ENCODE peak calls at places on chromosomes 12 and 14, in four cellular contexts. D, F, Y and Q are unnamed samples. For H3K4me1, the result is how much of the 10 kb centered on the place peaks cover.

GRCh38 chr12:110684322-110684836 is 4.5 kb downstream of the HVCN1 start:
- DNase-seq in F (no peak), Y (no peak), D (no peak), Q (no peak)

GRCh38 chr12:26121841-26122680 is 2.8 kb downstream of the BHLHE41 start:
- DNase-seq in F (no peak), D (no peak), Y (no peak), Q (peak)

GRCh38 chr14:54697806-54698205 is 130.9 kb downstream of the SAMD4A start:
- DNase-seq in D (no peak), Y (no peak), F (no peak), Q (no peak)

GRCh38 chr12:75289678-75290200 is 40.4 kb downstream of the CAPS2 start:
- DNase-seq in F (no peak), D (no peak), Y (no peak), Q (no peak)

GRCh38 chr12:26719852-26720251 is 113.1 kb downstream of the ITPR2 start:
- DNase-seq in Y (no peak), D (no peak), F (no peak), Q (no peak)

GRCh38 chr14:56274556-56274955 is 156.3 kb downstream of the PELI2 start:
- DNase-seq in D (no peak), Y (no peak), F (no peak), Q (no peak)

GRCh38 chr12:49619286-49619685 is 4.1 kb upstream of the PRPF40B start:
- DNase-seq in D (no peak), Y (no peak), F (no peak), Q (no peak)

GRCh38 chr14:103858063-103858820 is 10.9 kb upstream of the PPP1R13B start:
- DNase-seq in F (no peak), D (no peak), Y (no peak), Q (no peak)

GRCh38 chr14:92362781-92363235 is 39.8 kb downstream of the SLC24A4 start:
- DNase-seq in D (no peak), Y (no peak), F (no peak), Q (no peak)

GRCh38 chr12:78120866-78121590 is 290.3 kb downstream of the NAV3 start:
- DNase-seq in Y (no peak), D (no peak), F (no peak), Q (no peak)

GRCh38 chr12:16870845-16871244 is 264.9 kb upstream of the LMO3 start:
- DNase-seq in F (no peak), D (no peak), Y (no peak), Q (no peak)

GRCh38 chr12:57235012-57235727 is 5.7 kb downstream of the SHMT2 start:
- DNase-seq in D (no peak), Y (peak), F (no peak), Q (peak)

GRCh38 chr12:30134229-30134628 is 350.5 kb upstream of the TMTC1 start:
- DNase-seq in Y (peak), F (no peak), D (no peak), Q (peak)

GRCh38 chr12:78406213-78406612 is 458.4 kb upstream of the SYT1 start:
- DNase-seq in Y (no peak), D (no peak), F (no peak), Q (no peak)

GRCh38 chr12:104115587-104115975 is 22.4 kb downstream of the NFYB start:
- DNase-seq in D (no peak), Y (no peak), F (no peak), Q (no peak)

GRCh38 chr14:34707722-34708121 is 6.7 kb downstream of the CFL2 start:
- DNase-seq in D (no peak), F (no peak), Y (no peak), Q (no peak)

GRCh38 chr12:104215638-104216297 is at the start of gene TXNRD1:
- DNase-seq in F (peak), D (peak), Y (peak), Q (peak)

GRCh38 chr12:3130053-3130805 is 53.0 kb downstream of the TSPAN9 start:
- DNase-seq in Y (no peak), F (no peak), D (no peak), Q (no peak)

GRCh38 chr12:45166056-45166455 is 49.8 kb upstream of the ANO6 start:
- DNase-seq in Y (no peak), F (no peak), D (no peak), Q (no peak)

DNA sequence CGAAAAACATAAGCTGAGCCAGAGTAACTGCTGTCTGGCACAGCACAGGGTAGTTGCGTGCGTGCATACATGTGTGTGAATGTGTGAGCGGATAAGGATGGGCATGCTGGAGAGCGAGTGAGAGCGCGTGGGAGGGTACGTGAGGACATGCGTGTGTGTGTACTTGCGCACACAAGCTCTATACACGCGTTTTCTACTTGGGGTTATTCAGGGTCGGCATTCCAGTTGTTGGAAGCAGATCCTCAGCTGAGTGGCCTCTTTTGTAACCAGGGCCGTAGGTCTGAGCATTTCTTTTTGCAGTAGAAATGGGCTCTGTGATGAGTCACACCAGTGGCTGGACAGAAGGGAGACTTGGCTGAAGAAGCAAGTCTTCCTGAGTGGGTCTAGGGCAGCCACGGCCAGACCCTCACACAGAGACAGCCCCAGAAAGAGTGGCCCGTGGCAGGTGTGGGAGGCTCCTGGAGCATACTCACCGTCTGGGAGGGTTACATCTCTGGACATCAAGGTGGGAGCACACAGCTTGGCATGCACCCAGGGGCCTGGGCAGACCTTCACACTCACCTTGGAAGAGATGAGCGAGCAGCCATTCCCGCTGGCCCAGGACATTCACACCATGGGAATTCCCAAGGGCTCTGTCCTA is 78.0 kb downstream of the LRRC74A start:
- DNase-seq in Y (no peak), D (no peak), F (no peak), Q (no peak)
- TF ChIP-seq ATF2 in Y (no peak), D (no peak), F (no peak), Q (no peak)

GRCh38 chr12:51025182-51025747 is 919 bp downstream of the SLC11A2 start:
- DNase-seq in D (no peak), F (no peak), Y (no peak), Q (no peak)
- H3K4me1 ChIP-seq in D (under half), F (under half), Y (half or more), Q (under half)

GRCh38 chr12:105855691-105856405 is 282.9 kb downstream of the NUAK1 start:
- DNase-seq in Y (no peak), D (no peak), F (no peak), Q (no peak)
- TF ChIP-seq ATF2 in Y (no peak), D (no peak), F (no peak), Q (no peak)

GRCh38 chr14:105536691-105537579 is 10.6 kb downstream of the TMEM121 start:
- DNase-seq in Y (no peak), D (no peak), F (no peak), Q (no peak)
- H3K4me1 ChIP-seq in Y (under half), D (under half), F (under half), Q (under half)

GRCh38 chr14:61813101-61813596 is 50.9 kb downstream of the SNAPC1 start:
- DNase-seq in F (no peak), D (no peak), Y (no peak), Q (no peak)

GRCh38 chr14:61812347-61813100 is 50.3 kb downstream of the SNAPC1 start:
- DNase-seq in Y (no peak), D (no peak), F (no peak), Q (no peak)

DNA sequence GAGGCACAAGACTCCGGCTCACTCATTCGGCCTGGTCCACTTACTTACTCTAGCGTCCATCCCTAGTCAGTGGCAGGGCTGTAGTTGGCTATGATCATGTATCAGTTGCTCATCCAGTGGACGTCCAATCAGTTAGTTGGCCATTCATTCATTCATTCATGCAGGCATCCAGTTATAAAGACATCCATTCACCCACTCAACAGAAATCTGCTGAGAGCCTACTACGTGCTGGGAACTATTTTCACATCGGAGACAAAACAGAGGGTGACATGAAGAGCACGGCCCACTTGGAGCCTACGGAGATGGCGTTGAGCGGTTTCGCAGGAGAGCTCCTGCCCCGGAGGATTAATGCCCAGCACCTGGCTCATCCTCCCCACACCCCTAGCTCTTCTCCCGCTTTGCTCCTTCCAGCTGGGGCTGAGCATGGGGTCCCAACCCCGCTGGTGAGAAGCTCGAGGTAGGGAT is 49.7 kb downstream of the SNAPC1 start:
- DNase-seq in Y (no peak), D (no peak), F (no peak), Q (no peak)
- TF ChIP-seq ATF2 in Y (no peak), D (no peak), F (no peak), Q (no peak)

DNA sequence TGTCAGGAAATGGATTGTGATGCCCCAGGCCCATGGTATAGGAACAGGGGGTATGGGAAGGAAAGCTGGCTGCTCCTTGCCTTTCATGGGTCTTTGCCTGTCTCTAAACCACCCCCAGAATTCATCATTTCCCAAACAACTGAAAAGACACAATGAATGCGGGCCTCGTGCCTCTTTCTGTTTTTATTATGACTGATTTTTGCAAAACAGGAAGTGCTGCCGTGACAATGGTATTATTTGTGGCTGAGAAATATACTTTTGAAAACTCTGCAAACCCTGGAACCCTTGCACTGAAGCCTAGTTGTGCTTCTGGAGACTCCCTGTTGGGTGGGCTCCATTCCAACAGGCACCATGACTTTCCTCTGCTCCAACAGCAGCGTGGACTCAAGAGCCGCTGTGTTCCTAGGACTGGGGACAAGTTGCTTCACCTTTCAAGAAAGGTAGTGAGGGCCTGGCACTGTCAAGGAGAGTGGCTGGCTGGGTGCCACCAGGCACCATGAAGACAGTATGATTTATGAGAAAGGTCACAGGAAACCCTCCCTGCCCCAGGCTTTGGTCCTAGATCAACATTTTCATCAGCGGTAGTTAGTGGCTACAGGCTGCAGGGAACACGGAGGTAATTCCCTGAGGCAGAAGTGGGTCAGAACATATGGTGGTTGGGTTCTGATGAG is 4.8 kb upstream of the DGLUCY start:
- DNase-seq in Y (no peak), D (no peak), F (no peak), Q (no peak)
- H3K4me1 ChIP-seq in Y (under half), D (under half), F (under half), Q (under half)

GRCh38 chr14:90061849-90062794 is at the start of gene KCNK13:
- DNase-seq in D (no peak), F (no peak), Y (no peak), Q (no peak)
- TF ChIP-seq ATF2 in D (no peak), F (no peak), Y (no peak), Q (no peak)

GRCh38 chr12:42482820-42483533 is 106.6 kb downstream of the PRICKLE1 start:
- DNase-seq in Y (peak), D (no peak), F (peak), Q (peak)
- H3K4me1 ChIP-seq in Y (under half), D (under half), F (under half), Q (under half)

DNA sequence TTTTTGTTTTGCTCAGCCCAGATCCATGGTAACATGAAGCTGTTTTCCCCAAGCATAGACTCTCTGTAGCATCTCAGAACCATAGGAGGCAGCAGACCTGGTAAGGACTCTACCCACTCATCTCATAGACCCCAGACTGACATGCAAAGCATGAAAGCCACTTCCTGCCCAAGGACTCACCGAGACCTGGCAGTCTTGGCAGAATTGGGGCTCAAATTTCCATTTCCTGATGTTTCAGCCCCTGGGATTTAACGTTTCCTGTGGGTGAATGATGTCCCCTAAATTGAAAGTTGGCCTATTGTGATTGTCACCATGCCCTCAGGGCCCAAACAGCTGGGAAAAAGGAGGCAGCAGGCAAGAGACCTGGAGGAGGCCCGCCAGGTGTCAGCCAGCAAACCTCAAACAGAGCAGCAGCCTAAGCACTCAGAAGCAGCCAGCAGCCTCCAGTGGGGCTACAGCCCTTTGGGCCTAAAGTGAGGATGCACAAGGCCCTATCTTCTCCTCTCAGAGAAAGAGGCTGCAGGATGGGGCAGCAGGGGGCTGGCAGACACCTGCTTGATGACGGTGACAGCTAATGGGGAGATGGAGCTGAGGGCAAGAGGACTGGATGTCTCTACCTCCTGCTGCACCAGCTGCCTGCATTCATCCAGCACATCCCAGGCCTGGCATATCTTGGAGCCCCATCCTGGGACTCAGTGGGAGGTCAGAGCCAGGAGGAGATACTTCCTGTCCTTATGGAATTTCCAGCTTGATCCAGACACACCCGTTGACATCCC is 8.5 kb downstream of the KRT85 start:
- DNase-seq in D (peak), Y (no peak), F (no peak), Q (no peak)
- TF ChIP-seq ATF2 in D (no peak), Y (no peak), F (no peak), Q (no peak)

DNA sequence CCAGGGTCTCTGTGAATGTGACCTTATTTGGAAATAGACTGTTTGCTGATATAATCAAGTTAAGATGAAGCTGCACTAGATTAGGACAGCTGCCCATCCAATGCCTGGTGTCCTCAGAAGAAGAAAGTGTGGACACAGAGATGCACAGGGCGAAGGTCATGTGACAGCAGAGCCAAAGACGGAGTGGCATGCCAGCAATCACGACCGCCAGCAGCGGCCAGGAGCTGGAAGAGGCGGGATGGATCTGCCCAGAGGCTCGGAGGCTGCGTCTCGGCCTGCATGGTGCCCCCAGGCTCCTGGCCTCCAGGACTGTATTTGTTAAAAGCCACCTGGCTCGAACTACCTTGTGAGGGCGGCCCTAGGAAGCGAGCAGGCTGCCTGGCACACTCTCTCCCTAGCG is 76.5 kb downstream of the RFLNA start:
- DNase-seq in F (no peak), D (no peak), Y (no peak), Q (no peak)
- H3K4me1 ChIP-seq in F (under half), D (under half), Y (half or more), Q (under half)